ENCODE peak calls at places on chromosomes 13 and 19, in five cellular contexts. One of them, this sample, is unnamed.

GRCh38 chr13:107301724-107302374 is 733.9 kb upstream of the ARGLU1 start:
- DNase-seq in endothelial cell of umbilical vein: peak
- DNase-seq in A549: no peak
- DNase-seq in K562: no peak
- DNase-seq in H1: no peak
- DNase-seq in this sample: no peak

GRCh38 chr19:13099073-13099999 is 3.3 kb downstream of the LYL1 start:
- DNase-seq in K562: peak
- DNase-seq in A549: no peak
- DNase-seq in H1: peak
- DNase-seq in endothelial cell of umbilical vein: peak
- DNase-seq in this sample: peak

GRCh38 chr19:1133471-1133929 is 29.7 kb downstream of the GPX4 start:
- DNase-seq in endothelial cell of umbilical vein: no peak
- DNase-seq in H1: peak
- DNase-seq in K562: peak
- DNase-seq in A549: peak
- DNase-seq in this sample: peak

GRCh38 chr19:14432817-14433453 is at the start of gene PKN1:
- DNase-seq in endothelial cell of umbilical vein: peak
- DNase-seq in K562: peak
- DNase-seq in H1: peak
- DNase-seq in A549: peak
- DNase-seq in this sample: peak

GRCh38 chr19:35142531-35143230 is 374 bp upstream of the FXYD7 start:
- DNase-seq in A549: peak
- DNase-seq in H1: peak
- DNase-seq in endothelial cell of umbilical vein: peak
- DNase-seq in K562: peak
- DNase-seq in this sample: peak

GRCh38 chr13:23159205-23159586 is 21.6 kb upstream of the SGCG start:
- DNase-seq in endothelial cell of umbilical vein: peak
- DNase-seq in H1: peak
- DNase-seq in K562: peak
- DNase-seq in A549: peak
- DNase-seq in this sample: peak

GRCh38 chr13:48862572-48862971 is 113.1 kb upstream of the FNDC3A start:
- DNase-seq in A549: no peak
- DNase-seq in K562: no peak
- DNase-seq in H1: no peak
- DNase-seq in endothelial cell of umbilical vein: no peak
- DNase-seq in this sample: no peak

GRCh38 chr13:110442946-110443632 is 118.4 kb downstream of the RAB20 start:
- DNase-seq in endothelial cell of umbilical vein: peak
- DNase-seq in K562: no peak
- DNase-seq in H1: no peak
- DNase-seq in A549: no peak
- DNase-seq in this sample: no peak

GRCh38 chr19:3975637-3976087 is 4.8 kb upstream of the DAPK3 start:
- DNase-seq in H1: peak
- DNase-seq in A549: no peak
- DNase-seq in endothelial cell of umbilical vein: no peak
- DNase-seq in K562: no peak
- DNase-seq in this sample: no peak

GRCh38 chr13:108018371-108018870 is 196.9 kb downstream of the LIG4 start:
- DNase-seq in A549: no peak
- DNase-seq in K562: no peak
- DNase-seq in endothelial cell of umbilical vein: no peak
- DNase-seq in H1: no peak
- DNase-seq in this sample: no peak

GRCh38 chr19:954672-955494 is 29.0 kb downstream of the ARID3A start:
- DNase-seq in K562: peak
- DNase-seq in A549: no peak
- DNase-seq in H1: no peak
- DNase-seq in endothelial cell of umbilical vein: no peak
- DNase-seq in this sample: no peak

GRCh38 chr19:3665681-3666544 is 34.4 kb downstream of the PIP5K1C start:
- DNase-seq in A549: peak
- DNase-seq in K562: peak
- DNase-seq in endothelial cell of umbilical vein: peak
- DNase-seq in H1: peak
- DNase-seq in this sample: peak

GRCh38 chr19:34336781-34337271 is 28.2 kb upstream of the GPI start:
- DNase-seq in A549: peak
- DNase-seq in K562: peak
- DNase-seq in H1: no peak
- DNase-seq in endothelial cell of umbilical vein: peak
- DNase-seq in this sample: no peak

GRCh38 chr19:47729799-47730520 is 15.4 kb upstream of the NOP53 start:
- DNase-seq in A549: peak
- DNase-seq in endothelial cell of umbilical vein: peak
- DNase-seq in H1: peak
- DNase-seq in K562: peak
- DNase-seq in this sample: peak

GRCh38 chr13:78689011-78689410 is 30.1 kb upstream of the OBI1 start:
- DNase-seq in A549: no peak
- DNase-seq in H1: no peak
- DNase-seq in K562: no peak
- DNase-seq in endothelial cell of umbilical vein: peak
- DNase-seq in this sample: no peak

GRCh38 chr13:105272660-105273631 is 1262.5 kb downstream of the EFNB2 start:
- DNase-seq in endothelial cell of umbilical vein: no peak
- DNase-seq in H1: no peak
- DNase-seq in K562: no peak
- DNase-seq in A549: no peak
- DNase-seq in this sample: no peak

GRCh38 chr19:289651-290538 is 1.3 kb downstream of the PLPP2 start:
- DNase-seq in A549: peak
- DNase-seq in K562: peak
- DNase-seq in endothelial cell of umbilical vein: peak
- DNase-seq in H1: peak
- DNase-seq in this sample: peak

GRCh38 chr13:108508263-108508662 is 121.1 kb upstream of the MYO16 start:
- DNase-seq in A549: peak
- DNase-seq in H1: no peak
- DNase-seq in endothelial cell of umbilical vein: no peak
- DNase-seq in K562: no peak
- DNase-seq in this sample: no peak

GRCh38 chr19:791605-792360 is 5.5 kb upstream of the PTBP1 start:
- DNase-seq in K562: peak
- DNase-seq in endothelial cell of umbilical vein: no peak
- DNase-seq in A549: no peak
- DNase-seq in H1: no peak
- DNase-seq in this sample: no peak

GRCh38 chr19:16369306-16369663 is 44.7 kb downstream of the KLF2 start:
- DNase-seq in K562: no peak
- DNase-seq in endothelial cell of umbilical vein: no peak
- DNase-seq in A549: no peak
- DNase-seq in H1: no peak
- DNase-seq in this sample: no peak

GRCh38 chr13:43374621-43375020 is 351.2 kb downstream of the DNAJC15 start:
- DNase-seq in K562: no peak
- DNase-seq in endothelial cell of umbilical vein: no peak
- DNase-seq in A549: no peak
- DNase-seq in H1: no peak
- DNase-seq in this sample: no peak

GRCh38 chr13:60647547-60647946 is 250.5 kb downstream of the TDRD3 start:
- DNase-seq in endothelial cell of umbilical vein: no peak
- DNase-seq in K562: no peak
- DNase-seq in H1: no peak
- DNase-seq in A549: no peak
- DNase-seq in this sample: no peak

GRCh38 chr13:87003265-87003664 is 667.9 kb upstream of the SLITRK5 start:
- DNase-seq in K562: no peak
- DNase-seq in endothelial cell of umbilical vein: no peak
- DNase-seq in H1: no peak
- DNase-seq in A549: no peak
- DNase-seq in this sample: no peak

GRCh38 chr13:112876305-112877000 is 92.6 kb upstream of the MCF2L start:
- DNase-seq in K562: no peak
- DNase-seq in endothelial cell of umbilical vein: no peak
- DNase-seq in H1: no peak
- DNase-seq in A549: no peak
- DNase-seq in this sample: no peak

GRCh38 chr13:45365558-45365885 is 24.5 kb upstream of the TPT1 start:
- DNase-seq in K562: no peak
- DNase-seq in A549: no peak
- DNase-seq in endothelial cell of umbilical vein: no peak
- DNase-seq in H1: no peak
- DNase-seq in this sample: no peak

GRCh38 chr13:45361596-45362206 is 20.7 kb upstream of the TPT1 start:
- DNase-seq in K562: peak
- DNase-seq in A549: peak
- DNase-seq in endothelial cell of umbilical vein: no peak
- DNase-seq in H1: no peak
- DNase-seq in this sample: no peak

GRCh38 chr13:45364876-45365557 is 24.0 kb upstream of the TPT1 start:
- DNase-seq in endothelial cell of umbilical vein: no peak
- DNase-seq in A549: no peak
- DNase-seq in H1: no peak
- DNase-seq in K562: no peak
- DNase-seq in this sample: no peak

GRCh38 chr13:45367358-45367757 is 26.4 kb upstream of the TPT1 start:
- DNase-seq in K562: peak
- DNase-seq in A549: peak
- DNase-seq in endothelial cell of umbilical vein: peak
- DNase-seq in H1: no peak
- DNase-seq in this sample: no peak

GRCh38 chr13:45362939-45363338 is 22.0 kb upstream of the TPT1 start:
- DNase-seq in K562: peak
- DNase-seq in endothelial cell of umbilical vein: no peak
- DNase-seq in H1: peak
- DNase-seq in A549: no peak
- DNase-seq in this sample: peak
- TF ChIP-seq JUN in K562: no peak
- TF ChIP-seq JUN in endothelial cell of umbilical vein: no peak
- TF ChIP-seq JUN in H1: no peak
- TF ChIP-seq JUN in A549: no peak
- TF ChIP-seq JUN in this sample: no peak

DNA sequence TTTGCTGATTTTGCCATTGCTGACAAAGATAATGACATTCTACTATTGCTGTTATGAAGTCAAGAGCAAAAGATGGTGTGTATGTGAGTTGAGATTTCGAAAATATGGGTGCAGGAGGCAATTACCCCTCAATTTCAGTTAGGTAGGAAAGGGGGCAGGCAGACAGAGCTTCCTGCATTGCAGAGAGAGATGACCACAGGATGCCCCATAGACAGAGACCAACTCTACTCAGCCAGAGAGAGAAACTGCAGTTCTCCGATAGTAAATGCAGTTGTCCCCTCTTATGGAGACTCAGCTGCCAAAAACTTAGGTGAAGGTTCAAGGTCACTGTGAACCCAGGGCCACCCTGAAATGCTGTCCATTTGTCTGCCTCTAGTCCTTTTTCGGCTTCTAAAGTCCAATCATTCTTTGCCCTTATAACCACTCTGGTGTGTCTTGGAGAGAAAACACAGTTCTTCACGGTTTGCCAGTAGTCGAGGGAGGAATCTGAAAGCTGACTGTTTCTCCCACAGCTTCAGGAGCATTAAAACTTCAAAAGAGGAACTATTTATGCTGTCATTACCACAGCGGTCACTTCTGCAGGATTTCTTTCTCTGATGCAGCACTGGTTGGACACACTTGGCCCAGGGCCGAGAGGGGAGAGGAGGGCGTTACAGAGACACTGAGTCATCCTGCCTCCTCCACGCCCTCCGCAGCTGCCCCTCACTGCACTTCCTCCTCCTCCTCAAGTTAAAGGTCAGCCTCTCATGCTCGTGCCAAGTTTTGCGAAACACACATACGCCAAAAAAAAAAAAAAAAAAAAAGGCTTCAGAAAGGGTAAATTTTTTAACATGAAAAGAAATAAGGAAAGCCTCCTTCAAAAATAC is 264.3 kb downstream of the FOXO1 start:
- DNase-seq in K562: peak
- DNase-seq in H1: no peak
- DNase-seq in A549: peak
- DNase-seq in endothelial cell of umbilical vein: peak
- DNase-seq in this sample: no peak
- TF ChIP-seq JUN in K562: no peak
- TF ChIP-seq JUN in H1: no peak
- TF ChIP-seq JUN in A549: no peak
- TF ChIP-seq JUN in endothelial cell of umbilical vein: peak
- TF ChIP-seq JUN in this sample: no peak

GRCh38 chr13:38228322-38228721 is 121.3 kb upstream of the UFM1 start:
- DNase-seq in endothelial cell of umbilical vein: no peak
- DNase-seq in H1: no peak
- DNase-seq in A549: no peak
- DNase-seq in K562: no peak
- DNase-seq in this sample: no peak

GRCh38 chr13:38226496-38226895 is 123.2 kb upstream of the UFM1 start:
- DNase-seq in A549: no peak
- DNase-seq in H1: no peak
- DNase-seq in K562: no peak
- DNase-seq in endothelial cell of umbilical vein: no peak
- DNase-seq in this sample: no peak

GRCh38 chr13:38223093-38223492 is 126.6 kb upstream of the UFM1 start:
- DNase-seq in H1: no peak
- DNase-seq in endothelial cell of umbilical vein: peak
- DNase-seq in K562: no peak
- DNase-seq in A549: no peak
- DNase-seq in this sample: peak
- TF ChIP-seq JUN in H1: no peak
- TF ChIP-seq JUN in endothelial cell of umbilical vein: no peak
- TF ChIP-seq JUN in K562: no peak
- TF ChIP-seq JUN in A549: no peak
- TF ChIP-seq JUN in this sample: no peak

GRCh38 chr13:34257980-34258379 is 440.0 kb downstream of the RFC3 start:
- DNase-seq in endothelial cell of umbilical vein: no peak
- DNase-seq in A549: no peak
- DNase-seq in K562: no peak
- DNase-seq in H1: no peak
- DNase-seq in this sample: no peak
- TF ChIP-seq JUN in endothelial cell of umbilical vein: no peak
- TF ChIP-seq JUN in A549: no peak
- TF ChIP-seq JUN in K562: no peak
- TF ChIP-seq JUN in H1: no peak
- TF ChIP-seq JUN in this sample: no peak

DNA sequence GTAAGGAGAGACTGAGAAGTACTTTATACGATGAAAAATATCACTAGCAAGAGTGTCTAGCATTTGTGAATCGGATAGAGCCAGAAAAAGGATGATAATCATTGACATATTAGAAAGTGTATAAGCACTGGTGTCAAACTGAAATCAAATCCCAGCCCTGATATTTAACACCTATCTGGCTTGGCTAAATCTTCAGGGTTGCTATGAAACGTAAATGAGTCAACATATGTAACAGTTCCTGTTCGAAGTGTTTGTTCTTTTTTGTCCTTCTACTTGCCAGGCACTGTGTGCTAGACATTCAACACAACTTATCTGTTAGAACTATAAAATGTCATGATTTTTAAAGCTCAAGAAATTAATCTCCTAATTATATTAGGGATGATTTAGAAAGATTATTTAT is 40.8 kb downstream of the SERPINE3 start:
- DNase-seq in endothelial cell of umbilical vein: peak
- DNase-seq in H1: no peak
- DNase-seq in A549: no peak
- DNase-seq in K562: no peak
- DNase-seq in this sample: no peak
- TF ChIP-seq JUN in endothelial cell of umbilical vein: peak
- TF ChIP-seq JUN in H1: no peak
- TF ChIP-seq JUN in A549: no peak
- TF ChIP-seq JUN in K562: no peak
- TF ChIP-seq JUN in this sample: no peak

GRCh38 chr13:27131202-27131623 is 40.4 kb downstream of the USP12 start:
- DNase-seq in endothelial cell of umbilical vein: peak
- DNase-seq in A549: no peak
- DNase-seq in K562: peak
- DNase-seq in H1: no peak
- DNase-seq in this sample: no peak
- TF ChIP-seq JUN in endothelial cell of umbilical vein: peak
- TF ChIP-seq JUN in A549: no peak
- TF ChIP-seq JUN in K562: no peak
- TF ChIP-seq JUN in H1: no peak
- TF ChIP-seq JUN in this sample: no peak

This sample was measured in WTC11.